ENCODE peak calls at places on chromosome 5, in four cellular contexts. J is bronchial epithelial cell; Q is activated CD8-positive, alpha-beta memory T cell treated with anti-CD3 and anti-CD28 coated beads for 24 hours; P is SHP77. L is an unnamed sample.

GRCh38 chr5:96288845-96289185 is 144.2 kb downstream of the PCSK1 start:
- DNase-seq in J (peak; percentile 84), Q (no peak), P (no peak), L (peak; percentile 80)

GRCh38 chr5:133926960-133927615 is 41.3 kb downstream of the C5orf15 start:
- DNase-seq in J (no peak), Q (no peak), P (no peak), L (no peak)

GRCh38 chr5:107869459-107870115 is 198.8 kb upstream of the EFNA5 start:
- DNase-seq in J (peak; percentile 93), Q (no peak), P (no peak), L (peak; percentile 84)

GRCh38 chr5:150044334-150044681 is 42.0 kb downstream of the CSF1R start:
- DNase-seq in J (peak; percentile 67), Q (no peak), P (no peak), L (peak; percentile 86)

GRCh38 chr5:1538741-1539392 is 15.1 kb upstream of the LPCAT1 start:
- DNase-seq in J (no peak), Q (peak; percentile 40), P (no peak), L (no peak)

GRCh38 chr5:179559280-179560252 is 9.2 kb downstream of the RUFY1 start:
- DNase-seq in J (peak; percentile 97), Q (peak; percentile 86), P (peak; percentile 98), L (peak; percentile 98)

GRCh38 chr5:175616083-175616482 is 41.8 kb upstream of the HRH2 start:
- DNase-seq in J (no peak), Q (no peak), P (no peak), L (no peak)

GRCh38 chr5:142499591-142500384 is 175.0 kb upstream of the SPRY4 start:
- DNase-seq in J (no peak), Q (peak; percentile 19), P (no peak), L (no peak)

GRCh38 chr5:9686211-9686610 is 56.1 kb upstream of the TAS2R1 start:
- DNase-seq in J (no peak), Q (no peak), P (no peak), L (peak; percentile 83)

GRCh38 chr5:73464016-73464745 is 15.6 kb upstream of the FOXD1 start:
- DNase-seq in J (no peak), Q (no peak), P (no peak), L (peak; percentile 68)

GRCh38 chr5:107321906-107322305 is 348.8 kb downstream of the EFNA5 start:
- DNase-seq in J (peak; percentile 72), Q (no peak), P (no peak), L (no peak)

GRCh38 chr5:151741678-151742423 is 16.6 kb downstream of the ATOX1 start:
- DNase-seq in J (peak; percentile 93), Q (no peak), P (no peak), L (peak; percentile 83)

GRCh38 chr5:74465724-74466123 is 174.8 kb downstream of the ENC1 start:
- DNase-seq in J (no peak), Q (no peak), P (peak; percentile 22), L (no peak)

GRCh38 chr5:93018461-93018860 is 562.6 kb downstream of the NR2F1-AS1 start:
- DNase-seq in J (peak; percentile 3), Q (no peak), P (no peak), L (peak; percentile 23)

GRCh38 chr5:54177058-54177457 is 133.3 kb downstream of the ARL15 start:
- DNase-seq in J (no peak), Q (no peak), P (no peak), L (no peak)

GRCh38 chr5:171808951-171809350 is 23.3 kb downstream of the SMIM23 start:
- DNase-seq in J (peak; percentile 33), Q (no peak), P (no peak), L (peak; percentile 71)

GRCh38 chr5:176180781-176181180 is 57.4 kb upstream of the SIMC1 start:
- DNase-seq in J (no peak), Q (no peak), P (no peak), L (no peak)

GRCh38 chr5:10319202-10319851 is 11.6 kb upstream of the CMBL start:
- DNase-seq in J (no peak), Q (no peak), P (no peak), L (peak; percentile 49)

GRCh38 chr5:139926797-139927503 is 116.1 kb downstream of the NRG2 start:
- DNase-seq in J (no peak), Q (no peak), P (no peak), L (no peak)

GRCh38 chr5:103424008-103424407 is 138.6 kb downstream of the NUDT12 start:
- DNase-seq in J (no peak), Q (no peak), P (peak; percentile 21), L (peak; percentile 46)

GRCh38 chr5:38715671-38716070 is 130.1 kb upstream of the OSMR start:
- DNase-seq in J (no peak), Q (no peak), P (no peak), L (peak; percentile 2)

GRCh38 chr5:5419291-5420210 is 2.9 kb upstream of the ICE1 start:
- DNase-seq in J (peak; percentile 55), Q (no peak), P (peak; percentile 61), L (peak; percentile 92)

GRCh38 chr5:161342886-161343285 is 203.6 kb downstream of the GABRB2 start:
- DNase-seq in J (no peak), Q (no peak), P (no peak), L (no peak)

GRCh38 chr5:112626079-112626478 is 111.6 kb upstream of the APC start:
- DNase-seq in J (no peak), Q (no peak), P (no peak), L (no peak)

GRCh38 chr5:98492258-98492657 is 281.2 kb upstream of the RGMB start:
- DNase-seq in J (peak; percentile 87), Q (no peak), P (no peak), L (no peak)

GRCh38 chr5:170333161-170333909 is 35.8 kb upstream of the LCP2 start:
- DNase-seq in J (no peak), Q (peak; percentile 80), P (no peak), L (no peak)

GRCh38 chr5:998975-999501 is 9.6 kb upstream of the NKD2 start:
- DNase-seq in J (no peak), Q (no peak), P (no peak), L (no peak)